ENCODE peak calls at places on chromosomes 13 and 19, in five cellular contexts. F is PC-9; X is anterior cingulate cortex; E is C1 segment of cervical spinal cord; T is stimulated activated CD4-positive, alpha-beta T cell treated with anti-CD3 and anti-CD28 coated beads, Interleukin-2, amount 100 ng/mL, for 24 hours. N is an unnamed sample.

GRCh38 chr19:43624933-43625332 is 5.5 kb upstream of the ZNF428 start:
- DNase-seq in F (no peak), X (no peak), E (no peak), T (peak), N (peak)

GRCh38 chr13:26011996-26012688 is 39.7 kb downstream of the SHISA2 start:
- DNase-seq in F (no peak), X (no peak), E (no peak), T (peak), N (no peak)

GRCh38 chr13:36453518-36453917 is 21.2 kb downstream of the CCNA1 start:
- DNase-seq in F (no peak), X (no peak), E (no peak), T (no peak), N (no peak)

GRCh38 chr13:49303533-49304252 is 56.0 kb downstream of the CDADC1 start:
- DNase-seq in F (peak), X (no peak), E (peak), T (no peak), N (no peak)

GRCh38 chr13:75798353-75799245 is 162.5 kb downstream of the LMO7 start:
- DNase-seq in F (no peak), X (no peak), E (no peak), T (no peak), N (no peak)

GRCh38 chr19:16627194-16627927 is 643 bp downstream of the MED26 start:
- DNase-seq in F (peak), X (no peak), E (no peak), T (peak), N (peak)

GRCh38 chr13:49497272-49497671 is 1.5 kb downstream of the PHF11 start:
- DNase-seq in F (no peak), X (no peak), E (no peak), T (no peak), N (no peak)

GRCh38 chr19:30047355-30047895 is 105.4 kb downstream of the URI1 start:
- DNase-seq in F (no peak), X (no peak), E (no peak), T (no peak), N (no peak)

GRCh38 chr13:110305949-110306339 is 1.0 kb downstream of the COL4A1 start:
- DNase-seq in F (no peak), X (no peak), E (no peak), T (no peak), N (no peak)

GRCh38 chr13:27644302-27644701 is 22.6 kb downstream of the POLR1D start:
- DNase-seq in F (no peak), X (no peak), E (no peak), T (no peak), N (no peak)

GRCh38 chr19:38389101-38389925 is 816 bp downstream of the SPRED3 start:
- DNase-seq in F (peak), X (no peak), E (no peak), T (no peak), N (no peak)

GRCh38 chr13:101204270-101205011 is 211.9 kb downstream of the NALCN start:
- DNase-seq in F (no peak), X (no peak), E (no peak), T (no peak), N (no peak)

GRCh38 chr19:14507704-14508246 is 10.4 kb downstream of the DNAJB1 start:
- DNase-seq in F (peak), X (no peak), E (no peak), T (no peak), N (no peak)

GRCh38 chr13:48679941-48680630 is 26.4 kb downstream of the CYSLTR2 start:
- DNase-seq in F (no peak), X (no peak), E (no peak), T (no peak), N (no peak)

GRCh38 chr13:59016250-59016649 is 1147.5 kb downstream of the DIAPH3 start:
- DNase-seq in F (no peak), X (no peak), E (no peak), T (no peak), N (no peak)